ENCODE peak calls at places on chromosomes 13 and 19, in six cellular contexts. One of them, this sample, is unnamed.
A peak's percentile ranks its signal among the peaks of the same experiment; 100 is the strongest.

GRCh38 chr13:41006951-41007350 is 12.2 kb downstream of the ELF1 start:
- DNase-seq in adrenal gland: no peak
- DNase-seq in HCT116: no peak
- DNase-seq in esophagus squamous epithelium: no peak
- DNase-seq in cardiac fibroblast: no peak
- DNase-seq in heart right ventricle: no peak
- DNase-seq in this sample: no peak

GRCh38 chr13:90867336-90867683 is 480.2 kb upstream of the MIR17HG start:
- DNase-seq in adrenal gland: peak; percentile 70
- DNase-seq in HCT116: peak; percentile 33
- DNase-seq in esophagus squamous epithelium: peak; percentile 0
- DNase-seq in cardiac fibroblast: peak; percentile 79
- DNase-seq in heart right ventricle: peak; percentile 31
- DNase-seq in this sample: peak; percentile 66

GRCh38 chr19:12806242-12807131 is at the start of gene RNASEH2A:
- DNase-seq in adrenal gland: peak; percentile 88
- DNase-seq in HCT116: peak; percentile 71
- DNase-seq in esophagus squamous epithelium: no peak
- DNase-seq in cardiac fibroblast: peak; percentile 92
- DNase-seq in heart right ventricle: peak; percentile 89
- DNase-seq in this sample: peak; percentile 88

GRCh38 chr13:99429670-99430069 is 71.6 kb upstream of the TM9SF2 start:
- DNase-seq in adrenal gland: no peak
- DNase-seq in HCT116: no peak
- DNase-seq in esophagus squamous epithelium: no peak
- DNase-seq in cardiac fibroblast: no peak
- DNase-seq in heart right ventricle: no peak
- DNase-seq in this sample: no peak

GRCh38 chr19:43731854-43732253 is 16.0 kb downstream of the IRGC start:
- DNase-seq in adrenal gland: no peak
- DNase-seq in HCT116: no peak
- DNase-seq in esophagus squamous epithelium: no peak
- DNase-seq in cardiac fibroblast: no peak
- DNase-seq in heart right ventricle: no peak
- DNase-seq in this sample: no peak

GRCh38 chr19:55340784-55341147 is 1.1 kb downstream of the KMT5C start:
- DNase-seq in adrenal gland: peak; percentile 36
- DNase-seq in HCT116: no peak
- DNase-seq in esophagus squamous epithelium: no peak
- DNase-seq in cardiac fibroblast: no peak
- DNase-seq in heart right ventricle: no peak
- DNase-seq in this sample: no peak

GRCh38 chr13:101869553-101869952 is 417.1 kb downstream of the ITGBL1 start:
- DNase-seq in adrenal gland: no peak
- DNase-seq in HCT116: no peak
- DNase-seq in esophagus squamous epithelium: no peak
- DNase-seq in cardiac fibroblast: no peak
- DNase-seq in heart right ventricle: no peak
- DNase-seq in this sample: peak; percentile 43

GRCh38 chr13:74134226-74134776 is at the start of gene KLF12:
- DNase-seq in adrenal gland: peak; percentile 74
- DNase-seq in HCT116: peak; percentile 60
- DNase-seq in esophagus squamous epithelium: peak; percentile 72
- DNase-seq in cardiac fibroblast: peak; percentile 96
- DNase-seq in heart right ventricle: peak; percentile 93
- DNase-seq in this sample: peak; percentile 93

GRCh38 chr13:110431851-110432294 is 124.8 kb downstream of the COL4A2 start:
- DNase-seq in adrenal gland: no peak
- DNase-seq in HCT116: no peak
- DNase-seq in esophagus squamous epithelium: no peak
- DNase-seq in cardiac fibroblast: no peak
- DNase-seq in heart right ventricle: peak; percentile 67
- DNase-seq in this sample: no peak

GRCh38 chr19:292281-292884 is 1.2 kb upstream of the PLPP2 start:
- DNase-seq in adrenal gland: no peak
- DNase-seq in HCT116: no peak
- DNase-seq in esophagus squamous epithelium: no peak
- DNase-seq in cardiac fibroblast: no peak
- DNase-seq in heart right ventricle: no peak
- DNase-seq in this sample: no peak

GRCh38 chr13:42893346-42893745 is 98.7 kb downstream of the EPSTI1 start:
- DNase-seq in adrenal gland: peak; percentile 67
- DNase-seq in HCT116: no peak
- DNase-seq in esophagus squamous epithelium: no peak
- DNase-seq in cardiac fibroblast: peak; percentile 91
- DNase-seq in heart right ventricle: no peak
- DNase-seq in this sample: peak; percentile 89

GRCh38 chr19:16702123-16702522 is 17.5 kb upstream of the NWD1 start:
- DNase-seq in adrenal gland: no peak
- DNase-seq in HCT116: no peak
- DNase-seq in esophagus squamous epithelium: no peak
- DNase-seq in cardiac fibroblast: peak; percentile 20
- DNase-seq in heart right ventricle: peak; percentile 68
- DNase-seq in this sample: peak; percentile 81

GRCh38 chr13:80239571-80240255 is 101.2 kb downstream of the SPRY2 start:
- DNase-seq in adrenal gland: no peak
- DNase-seq in HCT116: no peak
- DNase-seq in esophagus squamous epithelium: no peak
- DNase-seq in cardiac fibroblast: no peak
- DNase-seq in heart right ventricle: no peak
- DNase-seq in this sample: no peak

GRCh38 chr13:20495087-20496023 is 30.3 kb downstream of the CRYL1 start:
- DNase-seq in adrenal gland: peak; percentile 50
- DNase-seq in HCT116: peak; percentile 50
- DNase-seq in esophagus squamous epithelium: no peak
- DNase-seq in cardiac fibroblast: peak; percentile 83
- DNase-seq in heart right ventricle: peak; percentile 55
- DNase-seq in this sample: peak; percentile 69

GRCh38 chr13:92137519-92137918 is 739.1 kb downstream of the GPC5 start:
- DNase-seq in adrenal gland: no peak
- DNase-seq in HCT116: no peak
- DNase-seq in esophagus squamous epithelium: no peak
- DNase-seq in cardiac fibroblast: peak; percentile 0
- DNase-seq in heart right ventricle: no peak
- DNase-seq in this sample: no peak

GRCh38 chr13:37136633-37137032 is 31.2 kb upstream of the CSNK1A1L start:
- DNase-seq in adrenal gland: no peak
- DNase-seq in HCT116: no peak
- DNase-seq in esophagus squamous epithelium: no peak
- DNase-seq in cardiac fibroblast: no peak
- DNase-seq in heart right ventricle: no peak
- DNase-seq in this sample: no peak

GRCh38 chr13:48542581-48543341 is 9.9 kb upstream of the RCBTB2 start:
- DNase-seq in adrenal gland: peak; percentile 27
- DNase-seq in HCT116: no peak
- DNase-seq in esophagus squamous epithelium: no peak
- DNase-seq in cardiac fibroblast: peak; percentile 21
- DNase-seq in heart right ventricle: peak; percentile 70
- DNase-seq in this sample: peak; percentile 20

GRCh38 chr13:109162248-109163051 is 533.0 kb downstream of the MYO16 start:
- DNase-seq in adrenal gland: no peak
- DNase-seq in HCT116: no peak
- DNase-seq in esophagus squamous epithelium: no peak
- DNase-seq in cardiac fibroblast: no peak
- DNase-seq in heart right ventricle: no peak
- DNase-seq in this sample: no peak

GRCh38 chr13:26992951-26993490 is 178.6 kb downstream of the USP12 start:
- DNase-seq in adrenal gland: no peak
- DNase-seq in HCT116: no peak
- DNase-seq in esophagus squamous epithelium: no peak
- DNase-seq in cardiac fibroblast: no peak
- DNase-seq in heart right ventricle: no peak
- DNase-seq in this sample: no peak

GRCh38 chr13:85985791-85986190 is 186.6 kb upstream of the SLITRK6 start:
- DNase-seq in adrenal gland: no peak
- DNase-seq in HCT116: no peak
- DNase-seq in esophagus squamous epithelium: no peak
- DNase-seq in cardiac fibroblast: peak; percentile 12
- DNase-seq in heart right ventricle: no peak
- DNase-seq in this sample: no peak

GRCh38 chr13:94764576-94765321 is 52.4 kb upstream of the SOX21 start:
- DNase-seq in adrenal gland: no peak
- DNase-seq in HCT116: no peak
- DNase-seq in esophagus squamous epithelium: no peak
- DNase-seq in cardiac fibroblast: no peak
- DNase-seq in heart right ventricle: no peak
- DNase-seq in this sample: no peak

DNA sequence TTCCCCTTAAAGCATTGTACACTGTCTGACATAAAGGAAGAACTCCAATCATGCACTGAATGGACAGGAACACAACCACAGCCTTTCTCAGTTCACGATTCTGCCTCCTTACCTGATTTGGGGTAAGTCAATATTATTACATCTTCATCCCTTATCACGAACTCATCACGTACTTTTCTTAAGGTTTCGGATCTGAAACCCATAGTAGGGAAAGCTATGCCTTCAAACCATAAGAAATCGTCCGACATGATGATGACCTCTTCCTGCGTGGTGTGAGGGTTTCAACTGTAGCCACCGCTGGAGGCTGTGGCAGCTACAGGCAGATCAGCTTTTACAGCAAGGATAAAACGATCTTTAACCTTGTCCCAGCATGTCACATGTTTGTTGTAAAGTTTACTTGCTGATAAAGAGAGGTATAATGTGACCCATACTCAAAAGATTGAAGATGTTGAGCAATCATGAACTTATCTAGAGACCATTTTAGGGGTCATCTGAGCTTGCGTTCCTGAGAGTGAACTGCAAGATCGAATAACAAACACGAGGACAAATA is at the start of gene SULT2A1:
- DNase-seq in adrenal gland: no peak
- DNase-seq in HCT116: no peak
- DNase-seq in esophagus squamous epithelium: no peak
- DNase-seq in cardiac fibroblast: no peak
- DNase-seq in heart right ventricle: no peak
- DNase-seq in this sample: no peak
- H3K4me3 ChIP-seq in adrenal gland: peak within 1 kb of the TSS; percentile 59
- H3K4me3 ChIP-seq in HCT116: no peak within 1 kb of the TSS
- H3K4me3 ChIP-seq in esophagus squamous epithelium: no peak within 1 kb of the TSS
- H3K4me3 ChIP-seq in cardiac fibroblast: no peak within 1 kb of the TSS
- H3K4me3 ChIP-seq in heart right ventricle: no peak within 1 kb of the TSS
- H3K4me3 ChIP-seq in this sample: no peak within 1 kb of the TSS

GRCh38 chr19:44903602-44904425 is 1.8 kb upstream of the APOE start:
- DNase-seq in adrenal gland: peak; percentile 70
- DNase-seq in HCT116: no peak
- DNase-seq in esophagus squamous epithelium: no peak
- DNase-seq in cardiac fibroblast: peak; percentile 77
- DNase-seq in heart right ventricle: peak; percentile 58
- DNase-seq in this sample: peak; percentile 49

GRCh38 chr19:44905437-44906160 is at the start of gene APOE:
- DNase-seq in adrenal gland: peak; percentile 80
- DNase-seq in HCT116: no peak
- DNase-seq in esophagus squamous epithelium: no peak
- DNase-seq in cardiac fibroblast: no peak
- DNase-seq in heart right ventricle: no peak
- DNase-seq in this sample: no peak

GRCh38 chr19:44907613-44908012 is 2.0 kb downstream of the APOE start:
- DNase-seq in adrenal gland: no peak
- DNase-seq in HCT116: no peak
- DNase-seq in esophagus squamous epithelium: no peak
- DNase-seq in cardiac fibroblast: no peak
- DNase-seq in heart right ventricle: no peak
- DNase-seq in this sample: no peak

GRCh38 chr19:44903216-44903601 is 2.4 kb upstream of the APOE start:
- DNase-seq in adrenal gland: no peak
- DNase-seq in HCT116: no peak
- DNase-seq in esophagus squamous epithelium: no peak
- DNase-seq in cardiac fibroblast: no peak
- DNase-seq in heart right ventricle: no peak
- DNase-seq in this sample: no peak

GRCh38 chr19:44904426-44904994 is 1.1 kb upstream of the APOE start:
- DNase-seq in adrenal gland: peak; percentile 77
- DNase-seq in HCT116: no peak
- DNase-seq in esophagus squamous epithelium: no peak
- DNase-seq in cardiac fibroblast: no peak
- DNase-seq in heart right ventricle: no peak
- DNase-seq in this sample: no peak
- TF ChIP-seq CTCF in adrenal gland: peak; percentile 52
- TF ChIP-seq CTCF in HCT116: peak; percentile 64
- TF ChIP-seq CTCF in esophagus squamous epithelium: no peak
- TF ChIP-seq CTCF in cardiac fibroblast: no peak
- TF ChIP-seq CTCF in heart right ventricle: no peak
- TF ChIP-seq CTCF in this sample: peak; percentile 24

DNA sequence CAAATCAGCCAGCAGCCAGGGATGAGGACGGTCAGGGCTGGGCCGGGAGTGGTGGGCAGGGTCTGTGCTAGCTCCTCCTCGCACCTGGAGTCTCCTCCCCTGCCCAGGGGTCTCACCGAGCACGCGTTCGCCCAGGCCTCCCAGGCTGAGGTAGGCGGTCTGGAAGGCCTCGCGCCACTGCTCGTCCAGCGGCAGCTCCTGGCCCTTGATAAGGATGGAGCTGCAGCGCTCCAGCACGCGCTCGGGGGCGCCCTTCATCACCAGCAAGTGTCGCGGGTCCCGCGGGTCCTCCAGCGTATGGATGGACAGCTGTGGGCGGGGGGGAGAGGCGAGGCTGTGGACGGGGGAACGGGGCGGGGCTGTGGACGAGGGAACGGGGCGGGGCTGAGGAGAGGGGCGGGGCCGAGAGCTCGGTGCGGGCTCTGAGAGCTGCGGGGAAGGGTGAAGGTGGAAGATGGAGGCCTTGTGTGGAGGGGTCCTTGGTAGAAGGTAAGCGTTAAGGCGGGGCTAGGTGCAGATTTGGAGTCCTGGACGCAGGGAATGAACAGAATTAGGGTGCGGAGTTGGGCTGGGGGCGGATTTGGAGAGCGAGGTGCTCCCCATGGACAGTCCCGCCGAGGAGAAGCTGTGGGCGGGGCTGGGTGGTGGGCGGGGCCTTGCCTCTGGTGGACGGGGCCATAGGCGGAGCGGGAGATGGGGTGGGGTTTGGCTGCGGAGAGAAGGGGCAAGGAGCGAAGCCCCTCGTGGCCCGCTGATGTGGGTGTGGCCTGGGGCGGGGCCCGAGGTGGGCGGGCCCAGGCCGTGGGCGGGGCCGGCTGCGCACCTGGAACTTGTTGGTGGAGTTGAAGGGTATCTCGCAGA is 5.7 kb downstream of the ATP4A start:
- DNase-seq in adrenal gland: peak; percentile 98
- DNase-seq in HCT116: peak; percentile 51
- DNase-seq in esophagus squamous epithelium: no peak
- DNase-seq in cardiac fibroblast: peak; percentile 42
- DNase-seq in heart right ventricle: peak; percentile 35
- DNase-seq in this sample: peak; percentile 12
- H3K4me3 ChIP-seq in adrenal gland: peak overlapping the region; percentile 55
- H3K4me3 ChIP-seq in HCT116: peak overlapping the region; percentile 53
- H3K4me3 ChIP-seq in esophagus squamous epithelium: peak overlapping the region; percentile 42
- H3K4me3 ChIP-seq in cardiac fibroblast: peak overlapping the region; percentile 44
- H3K4me3 ChIP-seq in heart right ventricle: peak overlapping the region; percentile 36
- H3K4me3 ChIP-seq in this sample: peak overlapping the region; percentile 45

GRCh38 chr13:112187527-112188297 is 120.8 kb downstream of the SOX1 start:
- DNase-seq in adrenal gland: no peak
- DNase-seq in HCT116: no peak
- DNase-seq in esophagus squamous epithelium: no peak
- DNase-seq in cardiac fibroblast: no peak
- DNase-seq in heart right ventricle: no peak
- DNase-seq in this sample: no peak
- TF ChIP-seq CTCF in adrenal gland: no peak
- TF ChIP-seq CTCF in HCT116: peak; percentile 19
- TF ChIP-seq CTCF in esophagus squamous epithelium: no peak
- TF ChIP-seq CTCF in cardiac fibroblast: no peak
- TF ChIP-seq CTCF in heart right ventricle: no peak
- TF ChIP-seq CTCF in this sample: no peak